ENCODE peak calls at places on chromosomes 16 and 17, in six cellular contexts. One of them, this sample, is unnamed. For H3K4me1, the result is how much of the 10 kb centered on the place peaks cover.

GRCh38 chr16:11417487-11417886 is 72.2 kb downstream of the RMI2 start:
- DNase-seq in cardiac muscle cell: no peak
- DNase-seq in tibial nerve: no peak
- DNase-seq in heart right ventricle: peak
- DNase-seq in breast epithelium: no peak
- DNase-seq in pancreas: no peak
- DNase-seq in this sample: no peak

GRCh38 chr17:80921741-80922579 is 69.7 kb upstream of the CHMP6 start:
- DNase-seq in pancreas: no peak
- DNase-seq in heart right ventricle: no peak
- DNase-seq in cardiac muscle cell: no peak
- DNase-seq in breast epithelium: no peak
- DNase-seq in tibial nerve: no peak
- DNase-seq in this sample: no peak

GRCh38 chr16:16868727-16869126 is 489.8 kb downstream of the NPIPA7 start:
- DNase-seq in tibial nerve: no peak
- DNase-seq in breast epithelium: no peak
- DNase-seq in heart right ventricle: no peak
- DNase-seq in cardiac muscle cell: no peak
- DNase-seq in pancreas: no peak
- DNase-seq in this sample: no peak

GRCh38 chr17:40986920-40987319 is 2.8 kb upstream of the KRT40 start:
- DNase-seq in pancreas: no peak
- DNase-seq in breast epithelium: no peak
- DNase-seq in heart right ventricle: no peak
- DNase-seq in tibial nerve: no peak
- DNase-seq in cardiac muscle cell: no peak
- DNase-seq in this sample: no peak

GRCh38 chr17:9381068-9381467 is 194.6 kb downstream of the STX8 start:
- DNase-seq in pancreas: no peak
- DNase-seq in cardiac muscle cell: no peak
- DNase-seq in tibial nerve: no peak
- DNase-seq in breast epithelium: no peak
- DNase-seq in heart right ventricle: no peak
- DNase-seq in this sample: no peak

GRCh38 chr16:2950773-2951172 is 13.3 kb upstream of the KREMEN2 start:
- DNase-seq in heart right ventricle: no peak
- DNase-seq in tibial nerve: no peak
- DNase-seq in cardiac muscle cell: no peak
- DNase-seq in pancreas: no peak
- DNase-seq in breast epithelium: no peak
- DNase-seq in this sample: no peak

GRCh38 chr16:8727857-8728618 is 53.6 kb downstream of the ABAT start:
- DNase-seq in pancreas: no peak
- DNase-seq in tibial nerve: no peak
- DNase-seq in breast epithelium: no peak
- DNase-seq in cardiac muscle cell: no peak
- DNase-seq in heart right ventricle: no peak
- DNase-seq in this sample: no peak

GRCh38 chr17:45395569-45396415 is 36.9 kb downstream of the ARHGAP27 start:
- DNase-seq in heart right ventricle: no peak
- DNase-seq in pancreas: no peak
- DNase-seq in tibial nerve: no peak
- DNase-seq in breast epithelium: no peak
- DNase-seq in cardiac muscle cell: no peak
- DNase-seq in this sample: no peak

GRCh38 chr17:75531724-75532090 is 6.2 kb downstream of the LLGL2 start:
- DNase-seq in pancreas: no peak
- DNase-seq in breast epithelium: no peak
- DNase-seq in heart right ventricle: no peak
- DNase-seq in tibial nerve: no peak
- DNase-seq in cardiac muscle cell: no peak
- DNase-seq in this sample: no peak

GRCh38 chr16:23836404-23837291 is 865 bp downstream of the PRKCB start:
- DNase-seq in tibial nerve: no peak
- DNase-seq in cardiac muscle cell: no peak
- DNase-seq in breast epithelium: no peak
- DNase-seq in heart right ventricle: no peak
- DNase-seq in pancreas: no peak
- DNase-seq in this sample: no peak

GRCh38 chr17:27495460-27495859 is 39.2 kb downstream of the KSR1 start:
- DNase-seq in heart right ventricle: no peak
- DNase-seq in cardiac muscle cell: no peak
- DNase-seq in tibial nerve: no peak
- DNase-seq in breast epithelium: no peak
- DNase-seq in pancreas: no peak
- DNase-seq in this sample: no peak

GRCh38 chr16:9311303-9311954 is 220.0 kb downstream of the HAPSTR1 start:
- DNase-seq in heart right ventricle: no peak
- DNase-seq in pancreas: no peak
- DNase-seq in breast epithelium: no peak
- DNase-seq in tibial nerve: no peak
- DNase-seq in cardiac muscle cell: no peak
- DNase-seq in this sample: peak

GRCh38 chr17:35068249-35068648 is 4.7 kb upstream of the RFFL start:
- DNase-seq in heart right ventricle: no peak
- DNase-seq in cardiac muscle cell: no peak
- DNase-seq in breast epithelium: no peak
- DNase-seq in pancreas: no peak
- DNase-seq in tibial nerve: no peak
- DNase-seq in this sample: no peak

GRCh38 chr17:72334205-72334604 is 213.4 kb downstream of the SOX9 start:
- DNase-seq in breast epithelium: no peak
- DNase-seq in pancreas: no peak
- DNase-seq in heart right ventricle: no peak
- DNase-seq in cardiac muscle cell: peak
- DNase-seq in tibial nerve: no peak
- DNase-seq in this sample: no peak

GRCh38 chr16:85136705-85137322 is 24.5 kb upstream of the CIBAR2 start:
- DNase-seq in pancreas: peak
- DNase-seq in cardiac muscle cell: peak
- DNase-seq in heart right ventricle: peak
- DNase-seq in breast epithelium: no peak
- DNase-seq in tibial nerve: peak
- DNase-seq in this sample: no peak

GRCh38 chr16:668519-669171 is 713 bp downstream of the RHOT2 start:
- DNase-seq in tibial nerve: no peak
- DNase-seq in breast epithelium: no peak
- DNase-seq in cardiac muscle cell: no peak
- DNase-seq in pancreas: no peak
- DNase-seq in heart right ventricle: no peak
- DNase-seq in this sample: no peak

GRCh38 chr16:71807905-71808592 is 585 bp downstream of the AP1G1 start:
- DNase-seq in heart right ventricle: no peak
- DNase-seq in breast epithelium: peak
- DNase-seq in cardiac muscle cell: peak
- DNase-seq in tibial nerve: no peak
- DNase-seq in pancreas: peak
- DNase-seq in this sample: no peak

GRCh38 chr16:52906271-52906670 is 146.4 kb downstream of the CHD9NB start:
- DNase-seq in breast epithelium: no peak
- DNase-seq in cardiac muscle cell: no peak
- DNase-seq in tibial nerve: no peak
- DNase-seq in heart right ventricle: no peak
- DNase-seq in pancreas: no peak
- DNase-seq in this sample: no peak

GRCh38 chr17:40945414-40945813 is 8.0 kb upstream of the KRT23 start:
- DNase-seq in cardiac muscle cell: no peak
- DNase-seq in pancreas: no peak
- DNase-seq in tibial nerve: no peak
- DNase-seq in breast epithelium: no peak
- DNase-seq in heart right ventricle: no peak
- DNase-seq in this sample: no peak

GRCh38 chr17:10683853-10684252 is 13.5 kb downstream of the SCO1 start:
- DNase-seq in heart right ventricle: no peak
- DNase-seq in tibial nerve: no peak
- DNase-seq in pancreas: no peak
- DNase-seq in breast epithelium: no peak
- DNase-seq in cardiac muscle cell: peak
- DNase-seq in this sample: no peak

GRCh38 chr17:75152971-75153853 is 1.1 kb downstream of the JPT1 start:
- DNase-seq in pancreas: no peak
- DNase-seq in breast epithelium: no peak
- DNase-seq in cardiac muscle cell: peak
- DNase-seq in tibial nerve: peak
- DNase-seq in heart right ventricle: peak
- DNase-seq in this sample: peak

GRCh38 chr16:14496786-14497185 is 133.3 kb downstream of the PARN start:
- DNase-seq in breast epithelium: no peak
- DNase-seq in pancreas: no peak
- DNase-seq in tibial nerve: no peak
- DNase-seq in cardiac muscle cell: no peak
- DNase-seq in heart right ventricle: peak
- DNase-seq in this sample: no peak

GRCh38 chr17:39709319-39709997 is 9.6 kb downstream of the ERBB2 start:
- DNase-seq in breast epithelium: no peak
- DNase-seq in heart right ventricle: no peak
- DNase-seq in pancreas: no peak
- DNase-seq in cardiac muscle cell: no peak
- DNase-seq in tibial nerve: no peak
- DNase-seq in this sample: no peak

GRCh38 chr17:39705786-39706348 is 6.0 kb downstream of the ERBB2 start:
- DNase-seq in breast epithelium: peak
- DNase-seq in cardiac muscle cell: no peak
- DNase-seq in pancreas: peak
- DNase-seq in tibial nerve: no peak
- DNase-seq in heart right ventricle: peak
- DNase-seq in this sample: peak

GRCh38 chr17:39704821-39705551 is 5.1 kb downstream of the ERBB2 start:
- DNase-seq in cardiac muscle cell: peak
- DNase-seq in heart right ventricle: no peak
- DNase-seq in breast epithelium: no peak
- DNase-seq in tibial nerve: peak
- DNase-seq in pancreas: peak
- DNase-seq in this sample: no peak

GRCh38 chr17:39706383-39706782 is 6.5 kb downstream of the ERBB2 start:
- DNase-seq in heart right ventricle: no peak
- DNase-seq in cardiac muscle cell: no peak
- DNase-seq in tibial nerve: no peak
- DNase-seq in pancreas: no peak
- DNase-seq in breast epithelium: no peak
- DNase-seq in this sample: no peak

GRCh38 chr17:39706921-39707337 is 7.1 kb downstream of the ERBB2 start:
- DNase-seq in cardiac muscle cell: no peak
- DNase-seq in tibial nerve: no peak
- DNase-seq in pancreas: no peak
- DNase-seq in breast epithelium: no peak
- DNase-seq in heart right ventricle: no peak
- DNase-seq in this sample: peak
- H3K4me1 ChIP-seq in cardiac muscle cell: under half
- H3K4me1 ChIP-seq in tibial nerve: half or more
- H3K4me1 ChIP-seq in pancreas: under half
- H3K4me1 ChIP-seq in breast epithelium: under half
- H3K4me1 ChIP-seq in heart right ventricle: under half
- H3K4me1 ChIP-seq in this sample: half or more

DNA sequence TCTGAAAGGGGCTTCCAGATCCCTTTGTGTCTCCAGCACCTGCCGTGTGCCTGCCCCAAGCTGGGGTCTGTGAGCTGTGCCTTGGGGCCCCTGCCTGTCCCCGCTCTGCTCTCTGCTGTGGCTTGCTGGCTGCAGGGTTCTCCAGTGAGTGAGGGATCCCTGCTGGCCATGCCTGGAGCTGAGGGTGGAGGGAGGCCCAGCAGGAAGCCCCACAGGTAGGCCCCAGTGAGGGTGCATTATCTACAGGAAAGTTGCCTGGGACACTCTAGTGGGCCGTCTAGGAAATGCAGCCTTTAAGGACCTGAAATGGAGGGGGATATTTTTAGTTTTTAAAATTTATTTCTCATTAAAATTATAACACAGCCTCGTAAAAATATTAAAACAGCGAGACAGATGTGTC is 50.9 kb downstream of the JPH3 start:
- DNase-seq in tibial nerve: no peak
- DNase-seq in heart right ventricle: no peak
- DNase-seq in breast epithelium: no peak
- DNase-seq in cardiac muscle cell: no peak
- DNase-seq in pancreas: no peak
- DNase-seq in this sample: no peak
- TF ChIP-seq CTCF in tibial nerve: peak
- TF ChIP-seq CTCF in heart right ventricle: peak
- TF ChIP-seq CTCF in breast epithelium: no peak
- TF ChIP-seq CTCF in cardiac muscle cell: peak
- TF ChIP-seq CTCF in pancreas: no peak
- TF ChIP-seq CTCF in this sample: no peak

DNA sequence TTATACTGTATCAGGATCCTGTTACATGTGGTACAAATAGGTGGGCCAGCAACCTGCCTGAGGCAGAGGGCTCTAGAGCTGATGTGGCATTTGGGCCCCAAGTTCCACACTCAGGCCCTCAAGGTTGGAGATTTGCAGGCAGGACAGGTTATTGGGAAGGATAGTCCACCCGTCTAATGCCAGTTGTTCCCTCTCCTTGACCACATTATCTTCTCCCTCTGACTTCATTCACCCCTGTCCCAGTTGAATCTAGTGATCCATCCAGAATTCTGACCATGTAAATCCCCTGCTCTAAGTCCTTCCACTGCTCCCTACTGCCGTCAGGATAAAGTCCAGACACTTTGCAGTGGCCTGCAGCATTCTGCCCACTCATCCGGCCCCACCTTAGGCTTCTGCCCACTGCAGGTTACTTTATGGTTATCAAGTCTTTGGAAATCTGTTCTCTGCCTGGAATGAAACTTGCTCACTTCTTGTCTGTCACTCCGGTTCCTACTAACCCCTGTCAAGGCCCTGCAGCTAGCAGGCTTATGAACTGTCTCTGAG is 1.9 kb upstream of the NFATC3 start:
- DNase-seq in cardiac muscle cell: no peak
- DNase-seq in pancreas: no peak
- DNase-seq in tibial nerve: no peak
- DNase-seq in heart right ventricle: no peak
- DNase-seq in breast epithelium: no peak
- DNase-seq in this sample: no peak
- H3K4me3 ChIP-seq in cardiac muscle cell: no peak
- H3K4me3 ChIP-seq in pancreas: no peak
- H3K4me3 ChIP-seq in tibial nerve: no peak
- H3K4me3 ChIP-seq in heart right ventricle: no peak
- H3K4me3 ChIP-seq in breast epithelium: peak
- H3K4me3 ChIP-seq in this sample: no peak

DNA sequence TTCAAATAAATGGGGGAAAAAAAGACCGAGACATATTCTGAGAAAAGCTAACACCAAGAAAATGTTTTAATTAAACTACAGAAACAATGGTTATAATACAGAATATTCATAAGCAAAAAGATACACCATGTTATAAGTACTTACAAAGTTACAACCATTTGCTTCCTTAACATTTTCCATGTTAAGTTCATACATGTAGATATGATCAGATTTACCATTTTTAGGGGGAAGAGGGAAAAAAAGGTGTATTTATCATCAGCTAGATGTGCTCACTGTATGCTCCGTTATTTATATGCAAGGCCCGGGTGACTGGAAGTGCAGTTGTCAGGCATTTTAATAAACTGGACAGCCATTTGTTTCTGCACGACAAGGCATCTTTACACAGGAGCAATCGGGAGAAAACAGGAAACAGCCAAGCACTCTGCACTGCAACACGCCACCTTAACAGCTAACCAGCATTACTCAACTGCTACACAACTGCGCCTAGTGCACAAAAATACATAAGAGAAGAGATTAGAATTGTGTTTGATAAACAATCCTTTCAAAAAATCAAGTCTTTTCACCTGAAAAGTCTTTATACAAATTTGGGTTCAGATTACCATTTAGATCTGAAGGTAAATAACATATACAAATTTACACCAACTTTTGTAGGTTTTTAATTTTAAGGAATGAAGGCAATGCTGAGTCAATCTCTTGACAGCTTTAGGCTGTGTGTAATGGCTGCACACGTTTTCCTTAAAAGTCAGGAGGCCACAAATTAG is 2.9 kb downstream of the SRSF2 start:
- DNase-seq in heart right ventricle: no peak
- DNase-seq in tibial nerve: no peak
- DNase-seq in pancreas: no peak
- DNase-seq in cardiac muscle cell: peak
- DNase-seq in breast epithelium: no peak
- DNase-seq in this sample: no peak
- H3K4me1 ChIP-seq in heart right ventricle: half or more
- H3K4me1 ChIP-seq in tibial nerve: half or more
- H3K4me1 ChIP-seq in pancreas: under half
- H3K4me1 ChIP-seq in cardiac muscle cell: under half
- H3K4me1 ChIP-seq in breast epithelium: under half
- H3K4me1 ChIP-seq in this sample: under half